ENCODE peak calls at places on chromosome X, in five cellular contexts. One of them, this sample, is unnamed.

GRCh38 chrX:154452823-154453222 is 5.3 kb upstream of the PLXNA3 start:
- DNase-seq in colonic mucosa: no peak
- DNase-seq in Panc1: no peak
- DNase-seq in fibroblast of pulmonary artery: no peak
- DNase-seq in esophagus squamous epithelium: no peak
- DNase-seq in this sample: no peak

GRCh38 chrX:130351567-130351966 is 11.8 kb downstream of the SLC25A14 start:
- DNase-seq in colonic mucosa: no peak
- DNase-seq in Panc1: no peak
- DNase-seq in fibroblast of pulmonary artery: no peak
- DNase-seq in esophagus squamous epithelium: no peak
- DNase-seq in this sample: no peak

GRCh38 chrX:14449773-14450172 is 79.6 kb upstream of the GLRA2 start:
- DNase-seq in colonic mucosa: no peak
- DNase-seq in Panc1: no peak
- DNase-seq in fibroblast of pulmonary artery: no peak
- DNase-seq in esophagus squamous epithelium: no peak
- DNase-seq in this sample: no peak

GRCh38 chrX:45711231-45711630 is 510.6 kb upstream of the DIPK2B start:
- DNase-seq in colonic mucosa: no peak
- DNase-seq in Panc1: no peak
- DNase-seq in fibroblast of pulmonary artery: no peak
- DNase-seq in esophagus squamous epithelium: no peak
- DNase-seq in this sample: no peak

GRCh38 chrX:31658360-31658759 is 586.5 kb upstream of the FTHL17 start:
- DNase-seq in colonic mucosa: no peak
- DNase-seq in Panc1: peak
- DNase-seq in fibroblast of pulmonary artery: peak
- DNase-seq in esophagus squamous epithelium: no peak
- DNase-seq in this sample: peak

GRCh38 chrX:68807818-68808217 is 21.0 kb upstream of the EFNB1 start:
- DNase-seq in colonic mucosa: no peak
- DNase-seq in Panc1: no peak
- DNase-seq in fibroblast of pulmonary artery: no peak
- DNase-seq in esophagus squamous epithelium: no peak
- DNase-seq in this sample: no peak

GRCh38 chrX:13430136-13430827 is 110.4 kb upstream of the ATXN3L start:
- DNase-seq in colonic mucosa: no peak
- DNase-seq in Panc1: no peak
- DNase-seq in fibroblast of pulmonary artery: no peak
- DNase-seq in esophagus squamous epithelium: no peak
- DNase-seq in this sample: no peak

GRCh38 chrX:134236690-134237362 is at the start of gene CCDC160:
- DNase-seq in colonic mucosa: peak
- DNase-seq in Panc1: no peak
- DNase-seq in fibroblast of pulmonary artery: peak
- DNase-seq in esophagus squamous epithelium: no peak
- DNase-seq in this sample: no peak

GRCh38 chrX:130669233-130669632 is 233.8 kb downstream of the ENOX2 start:
- DNase-seq in colonic mucosa: no peak
- DNase-seq in Panc1: no peak
- DNase-seq in fibroblast of pulmonary artery: peak
- DNase-seq in esophagus squamous epithelium: no peak
- DNase-seq in this sample: no peak

GRCh38 chrX:16143968-16144367 is 20.6 kb downstream of the GRPR start:
- DNase-seq in colonic mucosa: no peak
- DNase-seq in Panc1: no peak
- DNase-seq in fibroblast of pulmonary artery: no peak
- DNase-seq in esophagus squamous epithelium: no peak
- DNase-seq in this sample: no peak

GRCh38 chrX:34734383-34734782 is 77.3 kb upstream of the TMEM47 start:
- DNase-seq in colonic mucosa: no peak
- DNase-seq in Panc1: no peak
- DNase-seq in fibroblast of pulmonary artery: peak
- DNase-seq in esophagus squamous epithelium: no peak
- DNase-seq in this sample: no peak

GRCh38 chrX:136250191-136251041 is 784 bp downstream of the MAP7D3 start:
- DNase-seq in colonic mucosa: no peak
- DNase-seq in Panc1: no peak
- DNase-seq in fibroblast of pulmonary artery: no peak
- DNase-seq in esophagus squamous epithelium: no peak
- DNase-seq in this sample: no peak

GRCh38 chrX:133849676-133850075 is 135.7 kb downstream of the GPC3 start:
- DNase-seq in colonic mucosa: no peak
- DNase-seq in Panc1: no peak
- DNase-seq in fibroblast of pulmonary artery: no peak
- DNase-seq in esophagus squamous epithelium: no peak
- DNase-seq in this sample: no peak

GRCh38 chrX:101232316-101232715 is 12.7 kb downstream of the DRP2 start:
- DNase-seq in colonic mucosa: no peak
- DNase-seq in Panc1: no peak
- DNase-seq in fibroblast of pulmonary artery: peak
- DNase-seq in esophagus squamous epithelium: no peak
- DNase-seq in this sample: no peak

GRCh38 chrX:49282647-49283011 is 13.0 kb downstream of the PPP1R3F start:
- DNase-seq in colonic mucosa: no peak
- DNase-seq in Panc1: no peak
- DNase-seq in fibroblast of pulmonary artery: peak
- DNase-seq in esophagus squamous epithelium: no peak
- DNase-seq in this sample: no peak

GRCh38 chrX:22057667-22058066 is 25.5 kb downstream of the PHEX start:
- DNase-seq in colonic mucosa: no peak
- DNase-seq in Panc1: no peak
- DNase-seq in fibroblast of pulmonary artery: no peak
- DNase-seq in esophagus squamous epithelium: no peak
- DNase-seq in this sample: no peak

GRCh38 chrX:21225643-21226042 is 148.6 kb upstream of the CNKSR2 start:
- DNase-seq in colonic mucosa: no peak
- DNase-seq in Panc1: no peak
- DNase-seq in fibroblast of pulmonary artery: no peak
- DNase-seq in esophagus squamous epithelium: no peak
- DNase-seq in this sample: no peak

GRCh38 chrX:126552313-126553022 is at the start of gene DCAF12L1:
- DNase-seq in colonic mucosa: no peak
- DNase-seq in Panc1: no peak
- DNase-seq in fibroblast of pulmonary artery: no peak
- DNase-seq in esophagus squamous epithelium: no peak
- DNase-seq in this sample: no peak

GRCh38 chrX:136193771-136194170 is 46.4 kb downstream of the FHL1 start:
- DNase-seq in colonic mucosa: no peak
- DNase-seq in Panc1: no peak
- DNase-seq in fibroblast of pulmonary artery: no peak
- DNase-seq in esophagus squamous epithelium: no peak
- DNase-seq in this sample: no peak

GRCh38 chrX:103716967-103717366 is 6.3 kb downstream of the TMEM31 start:
- DNase-seq in colonic mucosa: peak
- DNase-seq in Panc1: no peak
- DNase-seq in fibroblast of pulmonary artery: peak
- DNase-seq in esophagus squamous epithelium: no peak
- DNase-seq in this sample: no peak

GRCh38 chrX:155949098-155949497 is 48.4 kb upstream of the IL9R start:
- DNase-seq in colonic mucosa: no peak
- DNase-seq in Panc1: no peak
- DNase-seq in fibroblast of pulmonary artery: no peak
- DNase-seq in esophagus squamous epithelium: no peak
- DNase-seq in this sample: no peak

GRCh38 chrX:68438575-68438974 is 5.3 kb upstream of the OPHN1 start:
- DNase-seq in colonic mucosa: no peak
- DNase-seq in Panc1: no peak
- DNase-seq in fibroblast of pulmonary artery: no peak
- DNase-seq in esophagus squamous epithelium: no peak
- DNase-seq in this sample: no peak

GRCh38 chrX:135345328-135345645 is 36.0 kb downstream of the ETDC start:
- DNase-seq in colonic mucosa: peak
- DNase-seq in Panc1: no peak
- DNase-seq in fibroblast of pulmonary artery: peak
- DNase-seq in esophagus squamous epithelium: no peak
- DNase-seq in this sample: no peak

GRCh38 chrX:139299309-139299708 is 231.2 kb upstream of the F9 start:
- DNase-seq in colonic mucosa: no peak
- DNase-seq in Panc1: no peak
- DNase-seq in fibroblast of pulmonary artery: no peak
- DNase-seq in esophagus squamous epithelium: no peak
- DNase-seq in this sample: no peak

GRCh38 chrX:154123241-154124219 is 20.5 kb upstream of the OPN1LW start:
- DNase-seq in colonic mucosa: peak
- DNase-seq in Panc1: no peak
- DNase-seq in fibroblast of pulmonary artery: peak
- DNase-seq in esophagus squamous epithelium: no peak
- DNase-seq in this sample: peak

GRCh38 chrX:150456941-150457340 is 93.8 kb downstream of the MAMLD1 start:
- DNase-seq in colonic mucosa: no peak
- DNase-seq in Panc1: no peak
- DNase-seq in fibroblast of pulmonary artery: no peak
- DNase-seq in esophagus squamous epithelium: no peak
- DNase-seq in this sample: no peak

GRCh38 chrX:38273453-38273852 is 52.8 kb upstream of the SRPX start:
- DNase-seq in colonic mucosa: no peak
- DNase-seq in Panc1: no peak
- DNase-seq in fibroblast of pulmonary artery: no peak
- DNase-seq in esophagus squamous epithelium: no peak
- DNase-seq in this sample: no peak

GRCh38 chrX:35166023-35166422 is 223.4 kb downstream of the FAM47B start:
- DNase-seq in colonic mucosa: no peak
- DNase-seq in Panc1: no peak
- DNase-seq in fibroblast of pulmonary artery: no peak
- DNase-seq in esophagus squamous epithelium: no peak
- DNase-seq in this sample: no peak

GRCh38 chrX:46310815-46311497 is 234.3 kb downstream of the ZNF674 start:
- DNase-seq in colonic mucosa: no peak
- DNase-seq in Panc1: no peak
- DNase-seq in fibroblast of pulmonary artery: no peak
- DNase-seq in esophagus squamous epithelium: no peak
- DNase-seq in this sample: no peak

GRCh38 chrX:39899876-39900787 is 197.6 kb downstream of the BCOR start:
- DNase-seq in colonic mucosa: no peak
- DNase-seq in Panc1: no peak
- DNase-seq in fibroblast of pulmonary artery: no peak
- DNase-seq in esophagus squamous epithelium: no peak
- DNase-seq in this sample: no peak

DNA sequence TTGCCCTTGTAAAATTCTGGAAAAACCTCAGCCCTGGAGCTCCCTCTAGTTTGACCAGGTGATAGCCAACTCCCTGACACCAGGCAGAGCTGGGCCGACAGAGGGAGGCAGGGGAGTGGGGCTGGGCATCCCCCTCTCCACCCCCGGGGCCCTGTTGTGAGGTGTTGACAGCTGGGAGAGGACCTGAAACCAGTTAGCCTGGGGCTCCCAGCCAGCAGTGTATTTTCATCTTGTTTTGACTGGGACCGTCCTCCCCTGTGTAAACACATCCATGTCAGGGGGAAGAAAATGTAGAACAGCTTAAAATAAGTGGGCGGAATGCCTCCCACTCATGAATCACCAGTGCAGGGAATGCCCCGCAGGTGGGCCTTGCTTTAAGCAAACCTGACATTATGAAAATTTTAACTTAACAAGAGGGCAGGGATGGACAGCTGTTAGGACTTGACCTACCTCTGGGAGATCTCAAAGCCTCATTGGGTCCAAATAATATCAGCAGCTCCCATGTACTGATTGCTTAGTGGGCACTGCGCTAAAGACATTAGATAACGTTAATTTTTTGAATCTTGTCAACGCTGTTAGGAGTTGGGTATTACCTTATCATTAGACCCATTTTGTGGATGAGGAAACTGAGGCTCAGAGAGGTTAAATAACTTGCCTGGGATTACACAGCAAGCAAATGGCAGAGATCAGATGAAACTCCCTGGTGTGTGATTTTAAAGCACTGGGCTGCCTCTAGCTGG is 45.9 kb downstream of the TSC22D3 start:
- DNase-seq in colonic mucosa: no peak
- DNase-seq in Panc1: no peak
- DNase-seq in fibroblast of pulmonary artery: peak
- DNase-seq in esophagus squamous epithelium: no peak
- DNase-seq in this sample: no peak
- TF ChIP-seq CTCF in colonic mucosa: no peak
- TF ChIP-seq CTCF in Panc1: no peak
- TF ChIP-seq CTCF in fibroblast of pulmonary artery: no peak
- TF ChIP-seq CTCF in esophagus squamous epithelium: no peak
- TF ChIP-seq CTCF in this sample: peak

DNA sequence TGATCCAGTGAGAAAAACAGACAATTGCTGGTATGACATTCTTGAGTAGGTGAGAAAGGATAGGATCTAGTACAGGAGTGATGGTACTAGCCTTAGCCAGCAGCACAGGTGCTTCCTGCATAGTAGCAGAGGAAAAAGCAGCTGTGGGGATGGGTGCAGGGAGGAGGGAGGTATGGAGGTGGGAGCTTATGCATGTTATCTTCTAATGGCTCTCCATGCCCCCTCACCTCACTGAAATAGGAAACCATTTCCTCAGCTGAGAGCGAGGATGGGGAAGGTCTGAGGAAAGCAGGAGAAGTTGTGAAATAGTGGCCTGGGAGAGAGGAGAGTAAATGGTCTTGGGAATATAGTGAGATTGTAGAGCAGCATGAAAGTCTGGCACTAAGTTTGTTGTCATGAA is 136.3 kb downstream of the TMEM164 start:
- DNase-seq in colonic mucosa: no peak
- DNase-seq in Panc1: no peak
- DNase-seq in fibroblast of pulmonary artery: no peak
- DNase-seq in esophagus squamous epithelium: no peak
- DNase-seq in this sample: no peak
- H3K4me3 ChIP-seq in colonic mucosa: no peak
- H3K4me3 ChIP-seq in Panc1: no peak
- H3K4me3 ChIP-seq in fibroblast of pulmonary artery: no peak
- H3K4me3 ChIP-seq in esophagus squamous epithelium: no peak
- H3K4me3 ChIP-seq in this sample: no peak

GRCh38 chrX:53279296-53280237 is 1.8 kb downstream of the IQSEC2 start:
- DNase-seq in colonic mucosa: peak
- DNase-seq in Panc1: no peak
- DNase-seq in fibroblast of pulmonary artery: no peak
- DNase-seq in esophagus squamous epithelium: no peak
- DNase-seq in this sample: no peak
- TF ChIP-seq CTCF in colonic mucosa: no peak
- TF ChIP-seq CTCF in Panc1: peak
- TF ChIP-seq CTCF in fibroblast of pulmonary artery: peak
- TF ChIP-seq CTCF in esophagus squamous epithelium: no peak
- TF ChIP-seq CTCF in this sample: no peak

GRCh38 chrX:123185714-123186113 is 1.6 kb downstream of the GRIA3 start:
- DNase-seq in colonic mucosa: no peak
- DNase-seq in Panc1: no peak
- DNase-seq in fibroblast of pulmonary artery: no peak
- DNase-seq in esophagus squamous epithelium: no peak
- DNase-seq in this sample: no peak
- H3K4me3 ChIP-seq in colonic mucosa: no peak
- H3K4me3 ChIP-seq in Panc1: no peak
- H3K4me3 ChIP-seq in fibroblast of pulmonary artery: no peak
- H3K4me3 ChIP-seq in esophagus squamous epithelium: no peak
- H3K4me3 ChIP-seq in this sample: no peak

This sample was measured in LNCaP clone FGC.